ENCODE peak calls at places on chromosomes 7 and 10, in six cellular contexts. W, O, J, X, U and A are unnamed samples.

GRCh38 chr10:32132357-32132756 is 76.1 kb upstream of the KIF5B start:
- DNase-seq in W (no peak), O (peak; percentile 76), U (no peak), J (no peak), X (peak; percentile 60), A (no peak)

GRCh38 chr7:28309684-28310083 is 102.6 kb upstream of the CREB5 start:
- DNase-seq in O (no peak), U (no peak), W (no peak), X (no peak), J (no peak), A (no peak)

GRCh38 chr7:12490105-12490688 is 80.3 kb upstream of the SCIN start:
- DNase-seq in W (peak; percentile 36), O (no peak), U (peak; percentile 38), J (peak; percentile 71), X (no peak), A (no peak)

GRCh38 chr10:103890688-103891087 is 27.3 kb downstream of the STN1 start:
- DNase-seq in W (no peak), U (no peak), J (no peak), X (no peak), O (no peak), A (no peak)

GRCh38 chr7:63113713-63114285 is 884.9 kb upstream of the ZNF722 start:
- DNase-seq in U (no peak), J (no peak), X (no peak), O (no peak), W (no peak), A (no peak)

GRCh38 chr10:70584941-70585544 is 17.5 kb downstream of the PRF1 start:
- DNase-seq in X (peak; percentile 91), J (no peak), W (no peak), U (no peak), O (peak; percentile 66), A (peak; percentile 44)

GRCh38 chr7:117707080-117707479 is 166.2 kb downstream of the CTTNBP2 start:
- DNase-seq in X (no peak), J (no peak), U (no peak), O (no peak), W (no peak), A (no peak)

GRCh38 chr10:71004676-71005075 is 116.3 kb upstream of the PCBD1 start:
- DNase-seq in U (no peak), X (no peak), O (no peak), W (no peak), J (no peak), A (no peak)

GRCh38 chr7:75638607-75639070 is 100.1 kb downstream of the HIP1 start:
- DNase-seq in O (peak; percentile 67), J (peak; percentile 48), U (peak; percentile 53), X (peak; percentile 60), W (peak; percentile 26), A (peak; percentile 63)

GRCh38 chr7:90246184-90246583 is 1.2 kb downstream of the CFAP69 start:
- DNase-seq in X (peak; percentile 47), J (no peak), U (peak; percentile 6), W (peak; percentile 32), O (peak; percentile 54), A (peak; percentile 30)

GRCh38 chr7:91787923-91788322 is 92.6 kb downstream of the MTERF1 start:
- DNase-seq in J (no peak), W (no peak), U (no peak), O (no peak), X (no peak), A (no peak)

GRCh38 chr7:26580666-26581065 is 283.7 kb downstream of the SKAP2 start:
- DNase-seq in O (no peak), J (no peak), U (no peak), X (no peak), W (no peak), A (no peak)

GRCh38 chr7:66779669-66780408 is 39.3 kb downstream of the RABGEF1 start:
- DNase-seq in U (peak; percentile 50), J (peak; percentile 19), O (no peak), W (peak; percentile 56), X (no peak), A (no peak)

GRCh38 chr7:6646380-6646950 is 9.3 kb downstream of the ZNF316 start:
- DNase-seq in U (no peak), X (no peak), W (no peak), O (no peak), J (no peak), A (no peak)

GRCh38 chr10:271722-272121 is 136.5 kb downstream of the ZMYND11 start:
- DNase-seq in X (no peak), U (no peak), O (no peak), W (no peak), J (no peak), A (no peak)

GRCh38 chr7:81500631-81501030 is 269.2 kb downstream of the HGF start:
- DNase-seq in X (no peak), J (no peak), O (no peak), U (no peak), W (no peak), A (no peak)

GRCh38 chr7:156544919-156545715 is 95.5 kb upstream of the RNF32 start:
- DNase-seq in U (no peak), X (no peak), W (no peak), J (no peak), O (no peak), A (no peak)

GRCh38 chr10:26485150-26485941 is 47.2 kb downstream of the APBB1IP start:
- DNase-seq in J (peak; percentile 89), W (no peak), U (peak; percentile 54), X (no peak), O (no peak), A (no peak)

GRCh38 chr10:73828166-73828565 is 16.8 kb upstream of the NDST2 start:
- DNase-seq in X (no peak), J (no peak), O (no peak), U (no peak), W (no peak), A (no peak)

GRCh38 chr7:138226851-138227250 is 150.6 kb downstream of the AKR1D1 start:
- DNase-seq in U (no peak), W (no peak), O (no peak), J (no peak), X (no peak), A (no peak)

GRCh38 chr7:128266891-128267839 is 26.1 kb downstream of the LEP start:
- DNase-seq in W (peak; percentile 45), U (peak; percentile 57), O (peak; percentile 72), X (peak; percentile 85), J (peak; percentile 27), A (peak; percentile 32)

GRCh38 chr10:84933402-84933801 is 605.0 kb downstream of the CCSER2 start:
- DNase-seq in U (no peak), O (no peak), X (no peak), J (no peak), W (no peak), A (no peak)

GRCh38 chr10:4686644-4686996 is 139.4 kb upstream of the AKR1E2 start:
- DNase-seq in W (peak; percentile 91), O (no peak), U (peak; percentile 53), J (peak; percentile 79), X (no peak), A (no peak)

DNA sequence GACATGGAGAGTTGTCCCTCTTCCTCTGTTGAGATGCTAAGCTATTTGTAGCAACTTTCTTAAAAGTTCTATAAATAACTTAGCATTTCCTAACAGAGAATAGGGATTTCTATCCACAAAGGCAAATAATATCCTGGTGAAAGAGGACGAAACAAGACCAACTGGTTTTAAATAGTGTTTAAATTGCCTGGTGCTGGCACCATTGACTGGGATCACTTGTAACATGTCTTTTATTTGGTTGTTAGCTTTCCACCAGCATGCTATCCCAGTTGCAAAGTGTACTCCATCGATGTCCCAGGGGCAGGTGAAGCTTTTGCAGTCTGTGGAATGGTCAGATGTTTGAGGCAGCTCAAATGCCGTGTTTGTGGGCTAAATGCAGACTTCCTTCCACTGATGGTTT is 3.7 kb downstream of the SUFU start:
- DNase-seq in J (peak; percentile 20), X (no peak), O (no peak), U (no peak), W (no peak), A (no peak)
- H3K23ac ChIP-seq in J (no peak overlapping the region), X (no peak overlapping the region), O (no peak overlapping the region), U (no peak overlapping the region), W (no peak overlapping the region), A (no peak overlapping the region)

DNA sequence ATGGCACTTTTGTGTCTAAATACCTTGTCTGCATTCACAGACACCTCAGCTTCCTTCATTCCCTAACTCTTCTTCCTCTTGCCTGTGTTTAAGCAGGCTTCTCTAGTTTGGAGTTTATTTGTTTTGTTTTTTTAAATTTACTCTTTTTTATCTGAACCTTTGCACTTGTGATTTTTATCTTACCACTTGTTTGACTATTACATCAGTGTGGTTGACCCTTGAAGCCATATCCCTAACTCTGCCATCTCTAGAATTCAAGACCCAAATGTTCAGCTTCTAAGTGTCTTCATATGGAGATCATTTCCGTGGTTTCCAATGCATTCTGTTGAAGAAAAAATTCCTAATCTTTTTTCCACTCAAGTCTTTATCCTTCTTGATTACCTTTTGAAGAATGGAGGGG is 233.3 kb downstream of the KIAA1217 start:
- DNase-seq in U (no peak), J (no peak), W (no peak), X (no peak), O (no peak), A (no peak)
- H3K14ac ChIP-seq in U (no peak overlapping the region), J (no peak overlapping the region), W (no peak overlapping the region), X (no peak overlapping the region), O (no peak overlapping the region), A (no peak overlapping the region)

DNA sequence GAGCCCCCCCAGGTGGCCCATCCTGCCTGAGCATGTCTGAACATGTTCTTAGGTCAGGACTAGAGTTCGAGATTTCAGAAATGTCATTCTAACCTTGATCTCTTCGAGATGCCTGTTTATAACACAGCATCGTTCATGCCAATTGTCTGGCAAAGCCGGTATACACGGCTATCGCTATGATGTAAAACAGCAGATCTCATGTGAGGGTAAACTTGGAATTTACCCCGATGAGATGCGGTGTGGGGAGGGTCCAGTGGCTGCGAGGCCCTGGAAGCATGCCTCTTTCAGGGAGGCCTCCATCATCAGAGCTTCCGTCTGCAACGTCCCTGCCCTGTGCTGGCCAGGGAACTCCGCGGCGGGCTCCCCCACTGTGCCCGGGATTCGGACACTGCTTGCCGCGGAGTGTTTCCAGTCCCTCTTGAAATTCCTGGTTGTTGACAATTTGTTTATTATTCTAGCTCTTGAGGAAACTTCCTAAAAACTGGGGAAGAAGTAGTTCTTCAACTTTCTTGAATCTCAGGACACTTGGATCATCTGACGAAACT is 168.6 kb upstream of the RHEB start:
- DNase-seq in W (no peak), U (no peak), O (no peak), J (no peak), X (no peak), A (no peak)
- H2BK120ac ChIP-seq in W (peak overlapping the region; percentile 98), U (peak overlapping the region; percentile 100), O (peak overlapping the region; percentile 82), J (peak overlapping the region; percentile 93), X (no peak overlapping the region), A (no peak overlapping the region)

GRCh38 chr10:30056767-30057355 is 2.5 kb downstream of the JCAD start:
- DNase-seq in J (no peak), W (no peak), U (peak; percentile 51), O (no peak), X (no peak), A (no peak)

GRCh38 chr10:30058111-30058510 is 1.3 kb downstream of the JCAD start:
- DNase-seq in J (peak; percentile 40), O (no peak), W (no peak), X (no peak), U (peak; percentile 34), A (no peak)

GRCh38 chr10:30058570-30059132 is 735 bp downstream of the JCAD start:
- DNase-seq in J (peak; percentile 45), X (no peak), W (no peak), U (peak; percentile 29), O (peak; percentile 56), A (no peak)

GRCh38 chr10:30056281-30056680 is 3.1 kb downstream of the JCAD start:
- DNase-seq in J (peak; percentile 14), X (no peak), W (peak; percentile 47), O (no peak), U (peak; percentile 67), A (no peak)

GRCh38 chr10:30057421-30057841 is 2.0 kb downstream of the JCAD start:
- DNase-seq in J (peak; percentile 97), W (peak; percentile 40), U (peak; percentile 47), X (no peak), O (no peak), A (no peak)
- H3K23ac ChIP-seq in J (no peak overlapping the region), W (peak overlapping the region; percentile 95), U (no peak overlapping the region), X (no peak overlapping the region), O (no peak overlapping the region), A (no peak overlapping the region)